ENCODE peak calls at places on chromosomes 16 and 17, in six cellular contexts. One of them, this sample, is unnamed.

GRCh38 chr17:14057591-14057990 is 11.7 kb upstream of the COX10 start:
- DNase-seq in caudate nucleus: no peak
- DNase-seq in GM19239: no peak
- DNase-seq in BJ: no peak
- DNase-seq in breast epithelium: no peak
- DNase-seq in progenitor cell of endocrine pancreas: no peak
- DNase-seq in this sample: no peak

GRCh38 chr16:71622088-71622487 is 3.9 kb upstream of the MARVELD3 start:
- DNase-seq in breast epithelium: no peak
- DNase-seq in caudate nucleus: no peak
- DNase-seq in GM19239: no peak
- DNase-seq in BJ: no peak
- DNase-seq in progenitor cell of endocrine pancreas: no peak
- DNase-seq in this sample: no peak

GRCh38 chr16:30551781-30552180 is 6.4 kb downstream of the ZNF764 start:
- DNase-seq in GM19239: no peak
- DNase-seq in progenitor cell of endocrine pancreas: no peak
- DNase-seq in BJ: no peak
- DNase-seq in caudate nucleus: no peak
- DNase-seq in breast epithelium: no peak
- DNase-seq in this sample: no peak

GRCh38 chr17:62380253-62380652 is at the start of gene EFCAB3:
- DNase-seq in breast epithelium: no peak
- DNase-seq in BJ: no peak
- DNase-seq in caudate nucleus: no peak
- DNase-seq in GM19239: no peak
- DNase-seq in progenitor cell of endocrine pancreas: no peak
- DNase-seq in this sample: no peak

GRCh38 chr16:87278191-87279093 is 38.8 kb downstream of the C16orf95 start:
- DNase-seq in caudate nucleus: no peak
- DNase-seq in GM19239: peak; percentile 69
- DNase-seq in progenitor cell of endocrine pancreas: peak; percentile 73
- DNase-seq in breast epithelium: peak; percentile 54
- DNase-seq in BJ: peak; percentile 19
- DNase-seq in this sample: no peak

GRCh38 chr16:72889616-72890235 is 158.2 kb downstream of the ZFHX3 start:
- DNase-seq in breast epithelium: no peak
- DNase-seq in caudate nucleus: no peak
- DNase-seq in progenitor cell of endocrine pancreas: no peak
- DNase-seq in GM19239: no peak
- DNase-seq in BJ: no peak
- DNase-seq in this sample: no peak

GRCh38 chr16:11757671-11758545 is 15.3 kb upstream of the TXNDC11 start:
- DNase-seq in breast epithelium: no peak
- DNase-seq in BJ: no peak
- DNase-seq in progenitor cell of endocrine pancreas: no peak
- DNase-seq in GM19239: no peak
- DNase-seq in caudate nucleus: no peak
- DNase-seq in this sample: no peak

GRCh38 chr16:69611103-69611640 is 45.4 kb downstream of the NFAT5 start:
- DNase-seq in BJ: no peak
- DNase-seq in breast epithelium: no peak
- DNase-seq in progenitor cell of endocrine pancreas: no peak
- DNase-seq in GM19239: no peak
- DNase-seq in caudate nucleus: no peak
- DNase-seq in this sample: no peak

GRCh38 chr16:22029632-22030031 is 21.7 kb downstream of the MOSMO start:
- DNase-seq in BJ: no peak
- DNase-seq in GM19239: no peak
- DNase-seq in progenitor cell of endocrine pancreas: no peak
- DNase-seq in caudate nucleus: no peak
- DNase-seq in breast epithelium: no peak
- DNase-seq in this sample: no peak

GRCh38 chr16:56965939-56966515 is 4.3 kb downstream of the CETP start:
- DNase-seq in GM19239: no peak
- DNase-seq in breast epithelium: no peak
- DNase-seq in caudate nucleus: no peak
- DNase-seq in progenitor cell of endocrine pancreas: no peak
- DNase-seq in BJ: no peak
- DNase-seq in this sample: no peak

This sample was measured in suprapubic skin.